ENCODE peak calls at places on chromosomes 3 and 15, in eight cellular contexts. M is pancreas; H is Calu3; V is stimulated activated CD8-positive, alpha-beta memory T cell treated with anti-CD3 and anti-CD28 coated beads, Interleukin-7, amount 100 ng/mL, for 1 hour; X is CD4-positive, alpha-beta T cell; U is NCI-H345; N is HEK293T; B is HTR-8/SVneo. C is an unnamed sample.
A peak's percentile ranks its signal among the peaks of the same experiment; 100 is the strongest.

GRCh38 chr3:95813261-95813660 is 1001.1 kb upstream of the EPHA6 start:
- DNase-seq in M (no peak), U (no peak), X (no peak), H (no peak), B (no peak), V (no peak), N (no peak), C (no peak)

GRCh38 chr3:24060055-24060454 is 115.0 kb downstream of the NR1D2 start:
- DNase-seq in H (no peak), N (no peak), V (no peak), B (no peak), U (no peak), X (no peak), M (no peak), C (no peak)

GRCh38 chr15:63476229-63476632 is 28.2 kb upstream of the USP3 start:
- DNase-seq in V (no peak), B (peak; percentile 74), M (no peak), X (no peak), N (no peak), H (peak; percentile 39), U (no peak), C (no peak)

GRCh38 chr15:92001307-92001706 is 147.8 kb downstream of the SLCO3A1 start:
- DNase-seq in H (no peak), U (peak; percentile 91), N (no peak), V (no peak), M (no peak), X (no peak), B (no peak), C (no peak)

GRCh38 chr3:49316696-49317457 is 23.0 kb downstream of the USP4 start:
- DNase-seq in V (no peak), U (no peak), X (no peak), M (no peak), B (no peak), H (no peak), N (no peak), C (no peak)

GRCh38 chr3:112973325-112974177 is 1.4 kb downstream of the CD200R1 start:
- DNase-seq in X (peak; percentile 13), M (no peak), V (no peak), B (no peak), N (no peak), H (no peak), U (no peak), C (no peak)

GRCh38 chr15:28981351-28981720 is 95.6 kb downstream of the APBA2 start:
- DNase-seq in M (no peak), N (no peak), X (no peak), H (no peak), B (no peak), V (no peak), U (no peak), C (no peak)

GRCh38 chr15:46854559-46854958 is 862.7 kb upstream of the SEMA6D start:
- DNase-seq in H (no peak), V (no peak), M (no peak), X (no peak), N (no peak), B (no peak), U (no peak), C (no peak)

GRCh38 chr3:66816110-66816761 is 181.9 kb upstream of the KBTBD8 start:
- DNase-seq in M (no peak), N (peak; percentile 65), H (no peak), V (no peak), B (peak; percentile 47), U (peak; percentile 47), X (no peak), C (no peak)

GRCh38 chr15:61421938-61422337 is 192.8 kb upstream of the RORA start:
- DNase-seq in V (no peak), H (no peak), U (no peak), X (no peak), M (no peak), N (no peak), B (no peak), C (no peak)

GRCh38 chr3:178421069-178421468 is 115.2 kb upstream of the KCNMB2 start:
- DNase-seq in M (no peak), X (no peak), H (no peak), V (no peak), N (no peak), B (no peak), U (no peak), C (no peak)

GRCh38 chr3:157585386-157585785 is 82.2 kb upstream of the VEPH1 start:
- DNase-seq in N (no peak), M (no peak), X (no peak), U (no peak), B (no peak), V (no peak), H (peak; percentile 85), C (no peak)

GRCh38 chr3:49790626-49791411 is 4.5 kb upstream of the IP6K1 start:
- DNase-seq in M (no peak), U (no peak), B (peak; percentile 91), V (no peak), N (no peak), H (no peak), X (no peak), C (no peak)

GRCh38 chr15:27465213-27465612 is 494.2 kb downstream of the GABRG3 start:
- DNase-seq in M (no peak), B (no peak), U (no peak), V (no peak), N (no peak), H (no peak), X (no peak), C (no peak)

GRCh38 chr3:82082796-82083195 is 321.4 kb upstream of the GBE1 start:
- DNase-seq in U (no peak), N (no peak), H (no peak), V (no peak), B (no peak), M (no peak), X (no peak), C (no peak)

GRCh38 chr15:72063186-72063585 is 54.8 kb downstream of the MYO9A start:
- DNase-seq in U (no peak), N (no peak), X (no peak), H (no peak), M (no peak), B (no peak), V (no peak), C (no peak)

GRCh38 chr3:98784666-98785600 is 21.8 kb downstream of the ST3GAL6 start:
- DNase-seq in V (no peak), B (peak; percentile 37), M (no peak), H (no peak), N (no peak), U (no peak), X (no peak), C (no peak)

GRCh38 chr15:48352474-48353072 is 21.3 kb downstream of the DUT start:
- DNase-seq in U (peak; percentile 68), N (peak; percentile 52), H (peak; percentile 67), M (no peak), X (peak; percentile 45), V (no peak), B (peak; percentile 64), C (peak; percentile 66)

GRCh38 chr15:69573815-69574472 is 121.3 kb downstream of the RPLP1 start:
- DNase-seq in X (peak; percentile 15), U (no peak), N (no peak), V (no peak), H (no peak), M (no peak), B (no peak), C (no peak)

GRCh38 chr3:38334656-38335055 is 11.9 kb upstream of the XYLB start:
- DNase-seq in H (no peak), U (no peak), B (no peak), M (no peak), N (no peak), X (no peak), V (no peak), C (no peak)

GRCh38 chr3:128076465-128076782 is 24.2 kb downstream of the SEC61A1 start:
- DNase-seq in U (no peak), B (no peak), V (no peak), M (no peak), H (no peak), N (no peak), X (no peak), C (no peak)

GRCh38 chr3:182309120-182309519 is 484.2 kb upstream of the ATP11B start:
- DNase-seq in V (no peak), U (no peak), N (no peak), B (no peak), M (no peak), X (no peak), H (peak; percentile 62), C (no peak)

GRCh38 chr3:187946981-187947380 is 201.7 kb upstream of the BCL6 start:
- DNase-seq in M (no peak), H (no peak), N (no peak), X (no peak), U (no peak), B (no peak), V (no peak), C (no peak)

GRCh38 chr3:120852412-120852811 is 55.6 kb upstream of the STXBP5L start:
- DNase-seq in N (no peak), X (no peak), B (no peak), H (no peak), U (no peak), M (no peak), V (no peak), C (no peak)

GRCh38 chr3:136818851-136819783 is at the start of gene SLC35G2:
- DNase-seq in M (peak; percentile 48), U (peak; percentile 38), X (peak; percentile 1), V (no peak), H (peak; percentile 84), B (peak; percentile 64), N (peak; percentile 68), C (peak; percentile 88)

GRCh38 chr3:4644954-4645353 is 151.8 kb downstream of the ITPR1 start:
- DNase-seq in M (no peak), V (no peak), N (no peak), U (no peak), X (no peak), B (no peak), H (no peak), C (no peak)

GRCh38 chr3:150495149-150495548 is 51.1 kb downstream of the SERP1 start:
- DNase-seq in M (no peak), V (no peak), B (no peak), U (no peak), H (no peak), N (no peak), X (no peak), C (no peak)

GRCh38 chr3:116356056-116356455 is 89.2 kb downstream of the LSAMP start:
- DNase-seq in H (no peak), X (no peak), V (no peak), B (no peak), M (no peak), N (no peak), U (no peak), C (no peak)

GRCh38 chr3:52281980-52282801 is 3.7 kb upstream of the WDR82 start:
- DNase-seq in N (no peak), B (no peak), U (no peak), X (peak; percentile 50), V (no peak), M (no peak), H (peak; percentile 37), C (no peak)